ENCODE peak calls at places on chromosomes 6 and 20, in ten cellular contexts. One of them, this sample, is unnamed.

GRCh38 chr6:125700591-125701353 is 48.7 kb upstream of the HEY2 start:
- DNase-seq in endothelial cell of umbilical vein: no peak
- DNase-seq in H1: no peak
- DNase-seq in GM12878: no peak
- DNase-seq in esophagus muscularis mucosa: no peak
- DNase-seq in upper lobe of left lung: no peak
- DNase-seq in breast epithelium: no peak
- DNase-seq in GM12891: no peak
- DNase-seq in prostate gland: no peak
- DNase-seq in HCT116: no peak
- DNase-seq in this sample: no peak

GRCh38 chr20:45436732-45437485 is 21.0 kb downstream of the PIGT start:
- DNase-seq in endothelial cell of umbilical vein: peak
- DNase-seq in H1: peak
- DNase-seq in GM12878: no peak
- DNase-seq in esophagus muscularis mucosa: peak
- DNase-seq in upper lobe of left lung: peak
- DNase-seq in breast epithelium: peak
- DNase-seq in GM12891: peak
- DNase-seq in prostate gland: peak
- DNase-seq in HCT116: peak
- DNase-seq in this sample: peak

GRCh38 chr6:122042851-122043250 is 356.6 kb upstream of the HSF2 start:
- DNase-seq in endothelial cell of umbilical vein: no peak
- DNase-seq in H1: no peak
- DNase-seq in GM12878: no peak
- DNase-seq in esophagus muscularis mucosa: no peak
- DNase-seq in upper lobe of left lung: no peak
- DNase-seq in breast epithelium: no peak
- DNase-seq in GM12891: no peak
- DNase-seq in prostate gland: no peak
- DNase-seq in HCT116: no peak
- DNase-seq in this sample: no peak

GRCh38 chr20:33915726-33916331 is 77.9 kb upstream of the RALY start:
- DNase-seq in endothelial cell of umbilical vein: no peak
- DNase-seq in H1: peak
- DNase-seq in GM12878: no peak
- DNase-seq in esophagus muscularis mucosa: no peak
- DNase-seq in upper lobe of left lung: peak
- DNase-seq in breast epithelium: no peak
- DNase-seq in GM12891: no peak
- DNase-seq in prostate gland: no peak
- DNase-seq in HCT116: peak
- DNase-seq in this sample: peak

GRCh38 chr6:48630511-48630910 is 519.5 kb upstream of the PTCHD4 start:
- DNase-seq in endothelial cell of umbilical vein: no peak
- DNase-seq in H1: no peak
- DNase-seq in GM12878: no peak
- DNase-seq in esophagus muscularis mucosa: no peak
- DNase-seq in upper lobe of left lung: no peak
- DNase-seq in breast epithelium: no peak
- DNase-seq in GM12891: no peak
- DNase-seq in prostate gland: no peak
- DNase-seq in HCT116: no peak
- DNase-seq in this sample: no peak

GRCh38 chr6:146913842-146914562 is 290.2 kb upstream of the STXBP5 start:
- DNase-seq in endothelial cell of umbilical vein: peak
- DNase-seq in H1: peak
- DNase-seq in GM12878: no peak
- DNase-seq in esophagus muscularis mucosa: no peak
- DNase-seq in upper lobe of left lung: peak
- DNase-seq in breast epithelium: peak
- DNase-seq in GM12891: no peak
- DNase-seq in prostate gland: peak
- DNase-seq in HCT116: peak
- DNase-seq in this sample: no peak

GRCh38 chr6:28719275-28719940 is 193.7 kb downstream of the GPX5 start:
- DNase-seq in endothelial cell of umbilical vein: peak
- DNase-seq in H1: peak
- DNase-seq in GM12878: no peak
- DNase-seq in esophagus muscularis mucosa: no peak
- DNase-seq in upper lobe of left lung: no peak
- DNase-seq in breast epithelium: no peak
- DNase-seq in GM12891: no peak
- DNase-seq in prostate gland: no peak
- DNase-seq in HCT116: peak
- DNase-seq in this sample: no peak

GRCh38 chr6:137761072-137761471 is 106.0 kb upstream of the TNFAIP3 start:
- DNase-seq in endothelial cell of umbilical vein: no peak
- DNase-seq in H1: no peak
- DNase-seq in GM12878: no peak
- DNase-seq in esophagus muscularis mucosa: peak
- DNase-seq in upper lobe of left lung: no peak
- DNase-seq in breast epithelium: no peak
- DNase-seq in GM12891: no peak
- DNase-seq in prostate gland: no peak
- DNase-seq in HCT116: no peak
- DNase-seq in this sample: no peak

GRCh38 chr6:40276176-40276575 is 311.0 kb downstream of the LRFN2 start:
- DNase-seq in endothelial cell of umbilical vein: no peak
- DNase-seq in H1: no peak
- DNase-seq in GM12878: no peak
- DNase-seq in esophagus muscularis mucosa: no peak
- DNase-seq in upper lobe of left lung: no peak
- DNase-seq in breast epithelium: no peak
- DNase-seq in GM12891: no peak
- DNase-seq in prostate gland: no peak
- DNase-seq in HCT116: no peak
- DNase-seq in this sample: no peak

GRCh38 chr20:61014486-61014885 is 237.6 kb upstream of the CDH4 start:
- DNase-seq in endothelial cell of umbilical vein: no peak
- DNase-seq in H1: peak
- DNase-seq in GM12878: no peak
- DNase-seq in esophagus muscularis mucosa: no peak
- DNase-seq in upper lobe of left lung: no peak
- DNase-seq in breast epithelium: peak
- DNase-seq in GM12891: no peak
- DNase-seq in prostate gland: no peak
- DNase-seq in HCT116: no peak
- DNase-seq in this sample: no peak

GRCh38 chr6:169851641-169852503 is 100.5 kb downstream of the ERMARD start:
- DNase-seq in endothelial cell of umbilical vein: peak
- DNase-seq in H1: peak
- DNase-seq in GM12878: no peak
- DNase-seq in esophagus muscularis mucosa: peak
- DNase-seq in upper lobe of left lung: peak
- DNase-seq in breast epithelium: no peak
- DNase-seq in GM12891: no peak
- DNase-seq in prostate gland: no peak
- DNase-seq in HCT116: no peak
- DNase-seq in this sample: no peak

GRCh38 chr6:56483929-56484328 is 158.8 kb downstream of the DST start:
- DNase-seq in endothelial cell of umbilical vein: peak
- DNase-seq in H1: no peak
- DNase-seq in GM12878: no peak
- DNase-seq in esophagus muscularis mucosa: no peak
- DNase-seq in upper lobe of left lung: no peak
- DNase-seq in breast epithelium: no peak
- DNase-seq in GM12891: no peak
- DNase-seq in prostate gland: no peak
- DNase-seq in HCT116: no peak
- DNase-seq in this sample: no peak

GRCh38 chr6:143958839-143959399 is 49.1 kb downstream of the PLAGL1 start:
- DNase-seq in endothelial cell of umbilical vein: no peak
- DNase-seq in H1: peak
- DNase-seq in GM12878: no peak
- DNase-seq in esophagus muscularis mucosa: no peak
- DNase-seq in upper lobe of left lung: no peak
- DNase-seq in breast epithelium: no peak
- DNase-seq in GM12891: no peak
- DNase-seq in prostate gland: no peak
- DNase-seq in HCT116: no peak
- DNase-seq in this sample: no peak

GRCh38 chr20:63689046-63690000 is 7.1 kb upstream of the TNFRSF6B start:
- DNase-seq in endothelial cell of umbilical vein: no peak
- DNase-seq in H1: no peak
- DNase-seq in GM12878: no peak
- DNase-seq in esophagus muscularis mucosa: no peak
- DNase-seq in upper lobe of left lung: no peak
- DNase-seq in breast epithelium: no peak
- DNase-seq in GM12891: no peak
- DNase-seq in prostate gland: no peak
- DNase-seq in HCT116: no peak
- DNase-seq in this sample: no peak
- TF ChIP-seq POLR2AphosphoS5 in endothelial cell of umbilical vein: no peak
- TF ChIP-seq POLR2AphosphoS5 in H1: no peak
- TF ChIP-seq POLR2AphosphoS5 in GM12878: no peak
- TF ChIP-seq POLR2AphosphoS5 in esophagus muscularis mucosa: no peak
- TF ChIP-seq POLR2AphosphoS5 in upper lobe of left lung: no peak
- TF ChIP-seq POLR2AphosphoS5 in breast epithelium: no peak
- TF ChIP-seq POLR2AphosphoS5 in GM12891: no peak
- TF ChIP-seq POLR2AphosphoS5 in prostate gland: no peak
- TF ChIP-seq POLR2AphosphoS5 in HCT116: no peak
- TF ChIP-seq POLR2AphosphoS5 in this sample: no peak

GRCh38 chr6:26017567-26017966 is 55.0 kb downstream of the TRIM38 start:
- DNase-seq in endothelial cell of umbilical vein: peak
- DNase-seq in H1: no peak
- DNase-seq in GM12878: no peak
- DNase-seq in esophagus muscularis mucosa: no peak
- DNase-seq in upper lobe of left lung: peak
- DNase-seq in breast epithelium: peak
- DNase-seq in GM12891: no peak
- DNase-seq in prostate gland: peak
- DNase-seq in HCT116: no peak
- DNase-seq in this sample: no peak
- TF ChIP-seq POLR2A in endothelial cell of umbilical vein: peak
- TF ChIP-seq POLR2A in H1: peak
- TF ChIP-seq POLR2A in GM12878: peak
- TF ChIP-seq POLR2A in esophagus muscularis mucosa: no peak
- TF ChIP-seq POLR2A in upper lobe of left lung: no peak
- TF ChIP-seq POLR2A in breast epithelium: no peak
- TF ChIP-seq POLR2A in GM12891: no peak
- TF ChIP-seq POLR2A in prostate gland: peak
- TF ChIP-seq POLR2A in HCT116: no peak
- TF ChIP-seq POLR2A in this sample: peak

DNA sequence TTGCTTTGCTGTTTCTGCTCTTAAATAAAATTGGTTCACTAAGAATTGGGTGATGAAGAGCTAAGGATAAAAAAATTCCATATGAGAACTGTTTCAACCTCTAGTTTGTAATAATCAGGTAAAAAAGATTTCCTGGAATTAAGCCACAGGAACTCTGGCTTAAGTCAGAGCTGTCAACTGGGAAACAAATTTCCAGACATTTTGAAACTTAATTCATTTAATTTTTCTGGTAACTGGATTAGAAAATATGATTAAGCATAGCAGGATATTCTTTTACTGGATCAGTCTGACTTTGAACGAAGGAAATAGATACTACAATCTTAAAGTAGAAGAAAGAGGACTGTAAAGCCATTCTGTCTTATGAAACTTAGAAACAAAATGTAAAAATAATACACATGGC is 1.3 kb upstream of the VIP start:
- DNase-seq in endothelial cell of umbilical vein: no peak
- DNase-seq in H1: no peak
- DNase-seq in GM12878: no peak
- DNase-seq in esophagus muscularis mucosa: no peak
- DNase-seq in upper lobe of left lung: no peak
- DNase-seq in breast epithelium: no peak
- DNase-seq in GM12891: no peak
- DNase-seq in prostate gland: no peak
- DNase-seq in HCT116: no peak
- DNase-seq in this sample: no peak
- TF ChIP-seq POLR2AphosphoS5 in endothelial cell of umbilical vein: no peak
- TF ChIP-seq POLR2AphosphoS5 in H1: no peak
- TF ChIP-seq POLR2AphosphoS5 in GM12878: no peak
- TF ChIP-seq POLR2AphosphoS5 in esophagus muscularis mucosa: no peak
- TF ChIP-seq POLR2AphosphoS5 in upper lobe of left lung: no peak
- TF ChIP-seq POLR2AphosphoS5 in breast epithelium: no peak
- TF ChIP-seq POLR2AphosphoS5 in GM12891: no peak
- TF ChIP-seq POLR2AphosphoS5 in prostate gland: no peak
- TF ChIP-seq POLR2AphosphoS5 in HCT116: no peak
- TF ChIP-seq POLR2AphosphoS5 in this sample: no peak

GRCh38 chr6:43368517-43369160 is 808 bp downstream of the ZNF318 start:
- DNase-seq in endothelial cell of umbilical vein: peak
- DNase-seq in H1: peak
- DNase-seq in GM12878: no peak
- DNase-seq in esophagus muscularis mucosa: no peak
- DNase-seq in upper lobe of left lung: peak
- DNase-seq in breast epithelium: no peak
- DNase-seq in GM12891: no peak
- DNase-seq in prostate gland: peak
- DNase-seq in HCT116: no peak
- DNase-seq in this sample: no peak

GRCh38 chr6:43367245-43367984 is 2.0 kb downstream of the ZNF318 start:
- DNase-seq in endothelial cell of umbilical vein: no peak
- DNase-seq in H1: no peak
- DNase-seq in GM12878: no peak
- DNase-seq in esophagus muscularis mucosa: no peak
- DNase-seq in upper lobe of left lung: no peak
- DNase-seq in breast epithelium: no peak
- DNase-seq in GM12891: no peak
- DNase-seq in prostate gland: no peak
- DNase-seq in HCT116: no peak
- DNase-seq in this sample: no peak

GRCh38 chr6:43373252-43373875 is 3.9 kb upstream of the ZNF318 start:
- DNase-seq in endothelial cell of umbilical vein: no peak
- DNase-seq in H1: no peak
- DNase-seq in GM12878: no peak
- DNase-seq in esophagus muscularis mucosa: no peak
- DNase-seq in upper lobe of left lung: no peak
- DNase-seq in breast epithelium: peak
- DNase-seq in GM12891: no peak
- DNase-seq in prostate gland: peak
- DNase-seq in HCT116: no peak
- DNase-seq in this sample: no peak

DNA sequence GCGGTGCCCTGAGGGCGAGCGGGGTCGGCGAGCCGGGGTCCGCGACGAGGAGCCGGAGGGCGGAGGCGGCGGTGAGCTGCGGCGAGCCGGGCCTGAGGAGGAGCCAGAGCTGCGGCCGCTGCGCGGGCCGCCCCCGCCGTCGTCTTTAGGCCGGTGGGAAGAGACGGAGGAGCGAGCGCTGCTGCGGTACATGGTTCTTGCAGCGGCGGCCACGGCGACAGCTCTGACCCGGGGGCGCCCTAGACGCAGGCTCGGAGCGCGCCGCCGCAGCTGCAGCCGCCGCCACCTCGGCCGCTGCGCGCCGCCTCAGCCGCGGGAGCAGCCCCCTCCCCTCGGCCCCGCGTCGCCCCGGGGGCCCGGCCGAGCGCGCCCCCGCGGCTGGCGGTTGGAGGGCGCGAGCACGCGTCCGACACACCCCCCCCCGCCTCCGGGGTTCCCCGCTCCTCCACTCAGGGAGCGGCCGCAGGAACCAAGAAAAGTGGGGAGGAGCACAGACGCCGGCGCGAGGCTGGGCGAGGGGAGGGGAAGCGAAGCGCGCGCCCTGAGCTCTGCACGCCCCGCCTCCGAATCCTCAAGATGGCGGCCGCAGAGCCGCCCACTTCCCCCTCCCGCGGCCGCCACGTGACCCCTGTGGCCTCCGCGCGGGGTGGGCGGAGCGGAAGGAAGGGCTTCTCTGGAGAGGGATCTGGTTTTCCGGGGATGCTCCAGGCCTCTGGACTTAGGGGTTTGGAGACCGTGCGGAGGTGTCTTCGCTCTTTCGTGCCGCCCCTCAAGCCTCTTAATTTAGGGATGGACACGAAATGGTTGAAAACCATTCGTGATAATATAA is at the start of gene ZNF318:
- DNase-seq in endothelial cell of umbilical vein: peak
- DNase-seq in H1: peak
- DNase-seq in GM12878: peak
- DNase-seq in esophagus muscularis mucosa: peak
- DNase-seq in upper lobe of left lung: peak
- DNase-seq in breast epithelium: peak
- DNase-seq in GM12891: peak
- DNase-seq in prostate gland: peak
- DNase-seq in HCT116: peak
- DNase-seq in this sample: peak
- TF ChIP-seq POLR2A in endothelial cell of umbilical vein: peak
- TF ChIP-seq POLR2A in H1: peak
- TF ChIP-seq POLR2A in GM12878: peak
- TF ChIP-seq POLR2A in esophagus muscularis mucosa: no peak
- TF ChIP-seq POLR2A in upper lobe of left lung: no peak
- TF ChIP-seq POLR2A in breast epithelium: peak
- TF ChIP-seq POLR2A in GM12891: no peak
- TF ChIP-seq POLR2A in prostate gland: no peak
- TF ChIP-seq POLR2A in HCT116: peak
- TF ChIP-seq POLR2A in this sample: peak

This sample was measured in GM12892.